ENCODE peak calls at places on chromosomes 4 and X, in nine cellular contexts. C is cerebellum, A is GM04504, W is retina, S is progenitor cell of endocrine pancreas, B is germinal center, E is left ventricle myocardium superior, F is G401, J is MCF 10A. O is an unnamed sample.

GRCh38 chrX:13226214-13226613 is 93.6 kb downstream of the ATXN3L start:
- DNase-seq in C (no peak), S (no peak), B (no peak), W (no peak), A (no peak), J (no peak), E (no peak), F (no peak), O (no peak)

GRCh38 chr4:102343964-102344519 is 1.2 kb downstream of the SLC39A8 start:
- DNase-seq in A (no peak), C (peak; percentile 70), B (peak; percentile 7), F (peak; percentile 79), W (no peak), E (no peak), J (peak; percentile 72), S (no peak), O (no peak)

GRCh38 chr4:140243345-140243753 is 89.4 kb upstream of the MAML3 start:
- DNase-seq in B (peak; percentile 71), W (no peak), S (no peak), A (no peak), J (no peak), F (no peak), E (peak; percentile 31), C (no peak), O (no peak)

GRCh38 chr4:130563891-130564418 is 1468.0 kb downstream of the C4orf33 start:
- DNase-seq in W (no peak), C (no peak), J (no peak), F (no peak), A (no peak), E (no peak), S (no peak), B (no peak), O (no peak)

GRCh38 chr4:96603635-96604034 is 763.7 kb downstream of the PDHA2 start:
- DNase-seq in A (no peak), W (no peak), B (no peak), E (no peak), J (no peak), F (peak; percentile 73), C (peak; percentile 45), S (no peak), O (no peak)

GRCh38 chr4:8916251-8916913 is 44.7 kb upstream of the HMX1 start:
- DNase-seq in B (no peak), W (no peak), E (no peak), J (no peak), C (no peak), S (peak; percentile 7), F (no peak), A (no peak), O (no peak)

GRCh38 chr4:126843492-126844067 is 789.2 kb upstream of the INTU start:
- DNase-seq in S (no peak), A (no peak), C (no peak), J (no peak), B (no peak), W (no peak), E (no peak), F (no peak), O (no peak)

GRCh38 chrX:69221239-69222102 is 56.2 kb upstream of the PJA1 start:
- DNase-seq in A (no peak), J (no peak), B (no peak), C (no peak), W (no peak), E (no peak), S (no peak), F (no peak), O (no peak)

GRCh38 chr4:109738104-109738872 is 8.4 kb upstream of the PLA2G12A start:
- DNase-seq in S (no peak), A (no peak), C (no peak), E (no peak), B (no peak), W (no peak), J (no peak), F (no peak), O (no peak)

GRCh38 chrX:40727599-40728252 is 7.6 kb downstream of the MED14 start:
- DNase-seq in S (no peak), E (no peak), B (no peak), C (no peak), A (no peak), J (no peak), W (no peak), F (no peak), O (no peak)

GRCh38 chr4:2059726-2060577 is 825 bp downstream of the NAT8L start:
- DNase-seq in W (no peak), S (no peak), E (peak; percentile 31), A (no peak), F (no peak), C (no peak), B (no peak), J (no peak), O (no peak)

GRCh38 chr4:38894340-38894982 is 26.9 kb downstream of the FAM114A1 start:
- DNase-seq in C (no peak), S (no peak), F (no peak), B (no peak), W (no peak), J (no peak), E (no peak), A (no peak), O (no peak)

GRCh38 chr4:4491396-4491893 is 50.4 kb downstream of the STX18 start:
- DNase-seq in E (no peak), F (no peak), W (no peak), J (no peak), C (no peak), A (no peak), S (no peak), B (peak; percentile 15), O (no peak)

GRCh38 chrX:275476-275966 is 5.7 kb upstream of the PLCXD1 start:
- DNase-seq in W (no peak), J (no peak), A (no peak), E (peak; percentile 32), S (no peak), C (no peak), F (no peak), B (no peak), O (no peak)

GRCh38 chrX:57417827-57418226 is 131.3 kb downstream of the FAAH2 start:
- DNase-seq in S (no peak), W (no peak), E (no peak), F (no peak), A (no peak), C (no peak), B (no peak), J (no peak), O (no peak)

GRCh38 chr4:16844796-16845586 is 53.5 kb downstream of the LDB2 start:
- DNase-seq in B (no peak), W (peak; percentile 22), C (no peak), E (no peak), F (no peak), S (no peak), J (no peak), A (no peak), O (no peak)

GRCh38 chr4:155735506-155735905 is 23.3 kb upstream of the GUCY1B1 start:
- DNase-seq in C (no peak), B (no peak), A (no peak), E (no peak), S (no peak), W (no peak), F (peak; percentile 11), J (no peak), O (no peak)

GRCh38 chr4:183591301-183591700 is 67.7 kb downstream of the RWDD4 start:
- DNase-seq in C (no peak), A (no peak), W (no peak), E (no peak), S (no peak), F (no peak), B (no peak), J (no peak), O (no peak)

GRCh38 chrX:41518127-41518840 is 71.1 kb downstream of the NYX start:
- DNase-seq in F (no peak), S (no peak), J (no peak), W (no peak), A (no peak), E (no peak), B (no peak), C (no peak), O (no peak)

GRCh38 chr4:65665951-65666523 is 4.3 kb downstream of the EPHA5 start:
- DNase-seq in A (no peak), S (no peak), E (no peak), C (no peak), B (no peak), J (peak; percentile 41), W (peak; percentile 72), F (no peak), O (no peak)

GRCh38 chr4:169201144-169202124 is 69.3 kb downstream of the SH3RF1 start:
- DNase-seq in C (no peak), B (no peak), F (no peak), A (peak; percentile 21), W (no peak), S (no peak), E (no peak), J (no peak), O (peak; percentile 21)

GRCh38 chrX:12013220-12013619 is 125.1 kb upstream of the FRMPD4 start:
- DNase-seq in W (no peak), E (no peak), S (no peak), B (no peak), C (no peak), J (peak; percentile 66), A (no peak), F (no peak), O (no peak)

GRCh38 chrX:153377727-153378126 is 23.4 kb downstream of the PNMA6E start:
- DNase-seq in S (no peak), F (no peak), A (no peak), B (no peak), E (no peak), C (no peak), W (no peak), J (no peak), O (no peak)

GRCh38 chr4:53830511-53830910 is 233.9 kb downstream of the CHIC2 start:
- DNase-seq in B (no peak), W (no peak), E (no peak), A (no peak), S (no peak), F (no peak), C (no peak), J (no peak), O (no peak)

GRCh38 chr4:152063301-152064235 is 302.8 kb upstream of the GATB start:
- DNase-seq in B (no peak), S (no peak), A (peak; percentile 4), J (no peak), F (no peak), C (no peak), W (no peak), E (no peak), O (no peak)

GRCh38 chr4:137819964-137820383 is 287.7 kb upstream of the PCDH18 start:
- DNase-seq in W (no peak), C (no peak), A (peak; percentile 24), E (no peak), J (peak; percentile 80), S (no peak), F (peak; percentile 39), B (no peak), O (peak; percentile 12)

GRCh38 chr4:181685911-181686310 is 557.3 kb upstream of the TENM3 start:
- DNase-seq in F (no peak), A (peak; percentile 64), S (no peak), B (no peak), C (no peak), E (no peak), W (no peak), J (peak; percentile 74), O (no peak)

GRCh38 chr4:144582105-144582850 is 63.7 kb upstream of the HHIP start:
- DNase-seq in A (no peak), F (no peak), J (peak; percentile 53), E (no peak), S (no peak), W (no peak), B (no peak), C (no peak), O (no peak)

GRCh38 chrX:107646736-107647135 is 18.4 kb downstream of the PRPS1 start:
- DNase-seq in S (no peak), F (no peak), E (no peak), C (no peak), W (no peak), A (no peak), B (no peak), J (no peak), O (no peak)

GRCh38 chr4:174538123-174538875 is 16.0 kb upstream of the HPGD start:
- DNase-seq in S (no peak), J (peak; percentile 34), B (no peak), F (no peak), C (no peak), A (no peak), E (no peak), W (no peak), O (no peak)

GRCh38 chrX:109797311-109797975 is 64.4 kb upstream of the ACSL4 start:
- DNase-seq in A (no peak), B (no peak), J (peak; percentile 17), C (no peak), S (no peak), F (no peak), W (no peak), E (no peak), O (no peak)